ENCODE peak calls at places on chromosomes 13 and 19, in seven cellular contexts. One of them, this sample, is unnamed.

GRCh38 chr19:48501961-48502719 is 9.5 kb downstream of the LMTK3 start:
- DNase-seq in GM12865: peak
- DNase-seq in type B pancreatic cell: peak
- DNase-seq in GM20000: peak
- DNase-seq in PC-3: peak
- DNase-seq in glutamatergic neuron: no peak
- DNase-seq in heart left ventricle: no peak
- DNase-seq in this sample: no peak

GRCh38 chr13:40130871-40131636 is 475.6 kb downstream of the COG6 start:
- DNase-seq in GM12865: no peak
- DNase-seq in type B pancreatic cell: no peak
- DNase-seq in GM20000: no peak
- DNase-seq in PC-3: peak
- DNase-seq in glutamatergic neuron: no peak
- DNase-seq in heart left ventricle: no peak
- DNase-seq in this sample: no peak

GRCh38 chr13:23724196-23724970 is 154.2 kb downstream of the TNFRSF19 start:
- DNase-seq in GM12865: no peak
- DNase-seq in type B pancreatic cell: no peak
- DNase-seq in GM20000: no peak
- DNase-seq in PC-3: peak
- DNase-seq in glutamatergic neuron: no peak
- DNase-seq in heart left ventricle: no peak
- DNase-seq in this sample: no peak

GRCh38 chr19:5131866-5132561 is 163.1 kb downstream of the KDM4B start:
- DNase-seq in GM12865: peak
- DNase-seq in type B pancreatic cell: no peak
- DNase-seq in GM20000: no peak
- DNase-seq in PC-3: peak
- DNase-seq in glutamatergic neuron: peak
- DNase-seq in heart left ventricle: no peak
- DNase-seq in this sample: no peak

GRCh38 chr19:34306213-34306661 is 51.9 kb downstream of the GARRE1 start:
- DNase-seq in GM12865: no peak
- DNase-seq in type B pancreatic cell: no peak
- DNase-seq in GM20000: no peak
- DNase-seq in PC-3: no peak
- DNase-seq in glutamatergic neuron: no peak
- DNase-seq in heart left ventricle: no peak
- DNase-seq in this sample: no peak

GRCh38 chr19:22784051-22784450 is at the start of gene ZNF99:
- DNase-seq in GM12865: no peak
- DNase-seq in type B pancreatic cell: no peak
- DNase-seq in GM20000: no peak
- DNase-seq in PC-3: no peak
- DNase-seq in glutamatergic neuron: no peak
- DNase-seq in heart left ventricle: peak
- DNase-seq in this sample: no peak

GRCh38 chr19:51364200-51365106 is 1.7 kb downstream of the ETFB start:
- DNase-seq in GM12865: no peak
- DNase-seq in type B pancreatic cell: no peak
- DNase-seq in GM20000: no peak
- DNase-seq in PC-3: peak
- DNase-seq in glutamatergic neuron: no peak
- DNase-seq in heart left ventricle: no peak
- DNase-seq in this sample: no peak

GRCh38 chr13:47133024-47133445 is 236.2 kb upstream of the HTR2A start:
- DNase-seq in GM12865: no peak
- DNase-seq in type B pancreatic cell: no peak
- DNase-seq in GM20000: no peak
- DNase-seq in PC-3: no peak
- DNase-seq in glutamatergic neuron: no peak
- DNase-seq in heart left ventricle: no peak
- DNase-seq in this sample: no peak

GRCh38 chr13:106403280-106403679 is 132.2 kb downstream of the EFNB2 start:
- DNase-seq in GM12865: no peak
- DNase-seq in type B pancreatic cell: no peak
- DNase-seq in GM20000: no peak
- DNase-seq in PC-3: no peak
- DNase-seq in glutamatergic neuron: no peak
- DNase-seq in heart left ventricle: no peak
- DNase-seq in this sample: no peak

GRCh38 chr13:27038323-27038722 is 133.3 kb downstream of the USP12 start:
- DNase-seq in GM12865: no peak
- DNase-seq in type B pancreatic cell: no peak
- DNase-seq in GM20000: no peak
- DNase-seq in PC-3: peak
- DNase-seq in glutamatergic neuron: no peak
- DNase-seq in heart left ventricle: no peak
- DNase-seq in this sample: no peak

GRCh38 chr19:7293795-7294570 is at the start of gene INSR:
- DNase-seq in GM12865: peak
- DNase-seq in type B pancreatic cell: peak
- DNase-seq in GM20000: peak
- DNase-seq in PC-3: peak
- DNase-seq in glutamatergic neuron: peak
- DNase-seq in heart left ventricle: peak
- DNase-seq in this sample: no peak

GRCh38 chr19:42421591-42422031 is 5.6 kb downstream of the LIPE start:
- DNase-seq in GM12865: no peak
- DNase-seq in type B pancreatic cell: no peak
- DNase-seq in GM20000: no peak
- DNase-seq in PC-3: peak
- DNase-seq in glutamatergic neuron: no peak
- DNase-seq in heart left ventricle: peak
- DNase-seq in this sample: no peak

GRCh38 chr19:49231389-49231788 is 73.8 kb downstream of the TRPM4 start:
- DNase-seq in GM12865: peak
- DNase-seq in type B pancreatic cell: no peak
- DNase-seq in GM20000: peak
- DNase-seq in PC-3: no peak
- DNase-seq in glutamatergic neuron: no peak
- DNase-seq in heart left ventricle: no peak
- DNase-seq in this sample: peak

GRCh38 chr19:35848486-35848885 is 3.8 kb downstream of the NPHS1 start:
- DNase-seq in GM12865: no peak
- DNase-seq in type B pancreatic cell: no peak
- DNase-seq in GM20000: no peak
- DNase-seq in PC-3: no peak
- DNase-seq in glutamatergic neuron: no peak
- DNase-seq in heart left ventricle: no peak
- DNase-seq in this sample: no peak

DNA sequence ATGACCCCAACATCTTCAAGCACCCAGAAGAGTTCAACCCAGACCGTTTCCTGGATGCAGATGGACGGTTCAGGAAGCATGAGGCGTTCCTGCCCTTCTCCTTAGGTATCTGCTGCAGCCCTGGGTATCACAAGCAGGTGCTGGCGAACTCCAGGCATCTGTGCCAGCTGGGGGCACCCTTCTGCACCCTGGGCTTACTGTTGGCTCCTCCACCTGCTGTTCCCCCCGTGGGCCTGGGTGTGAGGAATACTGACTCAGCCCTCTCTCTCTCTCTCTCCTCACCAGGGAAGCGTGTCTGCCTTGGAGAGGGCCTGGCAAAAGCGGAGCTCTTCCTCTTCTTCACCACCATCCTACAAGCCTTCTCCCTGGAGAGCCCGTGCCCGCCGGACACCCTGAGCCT is 13.0 kb downstream of the CYP2S1 start:
- DNase-seq in GM12865: no peak
- DNase-seq in type B pancreatic cell: no peak
- DNase-seq in GM20000: no peak
- DNase-seq in PC-3: peak
- DNase-seq in glutamatergic neuron: no peak
- DNase-seq in heart left ventricle: no peak
- DNase-seq in this sample: no peak
- TF ChIP-seq CTCF in GM12865: no peak
- TF ChIP-seq CTCF in type B pancreatic cell: no peak
- TF ChIP-seq CTCF in GM20000: no peak
- TF ChIP-seq CTCF in PC-3: no peak
- TF ChIP-seq CTCF in glutamatergic neuron: no peak
- TF ChIP-seq CTCF in heart left ventricle: no peak
- TF ChIP-seq CTCF in this sample: no peak

GRCh38 chr13:45737571-45738002 is 35.5 kb downstream of the CBY2 start:
- DNase-seq in GM12865: peak
- DNase-seq in type B pancreatic cell: no peak
- DNase-seq in GM20000: peak
- DNase-seq in PC-3: no peak
- DNase-seq in glutamatergic neuron: peak
- DNase-seq in heart left ventricle: no peak
- DNase-seq in this sample: no peak
- TF ChIP-seq CTCF in GM12865: peak
- TF ChIP-seq CTCF in type B pancreatic cell: peak
- TF ChIP-seq CTCF in GM20000: no peak
- TF ChIP-seq CTCF in PC-3: no peak
- TF ChIP-seq CTCF in glutamatergic neuron: peak
- TF ChIP-seq CTCF in heart left ventricle: no peak
- TF ChIP-seq CTCF in this sample: peak

GRCh38 chr13:79340490-79340889 is 65.6 kb downstream of the RBM26 start:
- DNase-seq in GM12865: no peak
- DNase-seq in type B pancreatic cell: no peak
- DNase-seq in GM20000: no peak
- DNase-seq in PC-3: no peak
- DNase-seq in glutamatergic neuron: no peak
- DNase-seq in heart left ventricle: no peak
- DNase-seq in this sample: no peak
- TF ChIP-seq CTCF in GM12865: no peak
- TF ChIP-seq CTCF in type B pancreatic cell: peak
- TF ChIP-seq CTCF in GM20000: no peak
- TF ChIP-seq CTCF in PC-3: no peak
- TF ChIP-seq CTCF in glutamatergic neuron: no peak
- TF ChIP-seq CTCF in heart left ventricle: no peak
- TF ChIP-seq CTCF in this sample: peak

DNA sequence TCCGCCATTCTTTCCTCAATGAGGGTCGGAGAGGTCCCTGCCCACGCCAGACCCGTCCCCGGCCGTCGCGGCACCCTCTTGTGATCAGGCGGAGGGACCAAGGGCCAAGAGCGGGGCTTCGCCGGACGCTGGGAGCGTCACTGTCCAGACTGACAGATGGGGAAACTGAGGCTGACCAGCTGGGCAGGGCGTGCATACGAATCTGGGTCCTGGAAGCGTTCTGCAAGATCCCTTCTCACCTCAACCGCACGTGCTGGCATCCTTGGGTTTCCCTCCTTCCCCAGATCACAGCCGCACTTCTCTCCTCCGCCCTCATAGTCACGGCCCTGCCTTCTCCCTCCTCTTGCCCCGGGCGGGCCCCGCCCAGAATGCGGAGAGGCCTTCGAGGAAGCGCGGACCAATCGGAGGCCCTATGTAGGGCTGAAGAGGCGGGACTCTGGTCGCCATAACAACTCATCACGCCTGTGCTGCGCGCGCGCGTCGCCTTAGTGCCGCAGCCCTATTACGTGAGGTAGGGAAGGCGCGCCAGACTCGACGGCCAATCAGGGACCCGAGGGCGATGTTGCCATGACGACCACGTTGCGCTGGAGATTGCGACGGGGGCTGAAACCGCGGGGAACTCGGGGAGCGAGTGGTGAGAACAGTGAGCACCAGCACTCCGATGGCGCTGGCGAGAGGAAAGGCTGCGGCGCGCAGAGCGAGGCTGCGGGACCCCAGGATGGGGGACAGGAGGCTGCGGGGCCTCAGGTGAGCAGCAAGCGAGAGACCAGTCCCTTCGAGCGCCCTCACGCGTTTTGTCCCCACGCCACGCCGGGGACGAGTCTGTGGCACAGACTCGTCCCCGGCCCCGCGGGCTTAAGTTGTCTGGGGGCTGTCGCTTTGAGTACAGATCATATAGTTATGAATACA is 5.7 kb downstream of the RNF225 start:
- DNase-seq in GM12865: peak
- DNase-seq in type B pancreatic cell: peak
- DNase-seq in GM20000: peak
- DNase-seq in PC-3: peak
- DNase-seq in glutamatergic neuron: peak
- DNase-seq in heart left ventricle: peak
- DNase-seq in this sample: peak
- TF ChIP-seq CTCF in GM12865: no peak
- TF ChIP-seq CTCF in type B pancreatic cell: no peak
- TF ChIP-seq CTCF in GM20000: no peak
- TF ChIP-seq CTCF in PC-3: peak
- TF ChIP-seq CTCF in glutamatergic neuron: no peak
- TF ChIP-seq CTCF in heart left ventricle: no peak
- TF ChIP-seq CTCF in this sample: peak

DNA sequence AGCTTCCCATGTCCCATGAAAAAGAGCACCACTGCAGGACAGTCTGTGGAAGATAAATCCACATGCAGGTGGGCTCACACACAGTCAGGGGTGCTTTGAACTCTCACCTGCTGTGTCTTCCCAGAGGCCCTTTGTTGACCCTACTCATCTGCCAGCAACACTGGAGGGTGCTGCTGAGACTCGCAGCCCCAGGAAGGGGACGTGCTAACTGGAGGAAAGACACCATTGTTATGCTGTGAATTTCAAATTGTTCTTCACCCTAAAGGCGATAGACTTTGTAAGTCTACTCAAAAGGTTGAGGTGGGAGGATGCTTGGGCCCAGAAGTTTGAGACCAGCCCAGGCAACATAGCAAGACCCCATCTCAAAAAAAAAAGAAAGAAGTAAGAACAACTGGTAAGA is 107.3 kb upstream of the SERP2 start:
- DNase-seq in GM12865: no peak
- DNase-seq in type B pancreatic cell: no peak
- DNase-seq in GM20000: no peak
- DNase-seq in PC-3: no peak
- DNase-seq in glutamatergic neuron: no peak
- DNase-seq in heart left ventricle: no peak
- DNase-seq in this sample: no peak
- TF ChIP-seq CTCF in GM12865: no peak
- TF ChIP-seq CTCF in type B pancreatic cell: no peak
- TF ChIP-seq CTCF in GM20000: no peak
- TF ChIP-seq CTCF in PC-3: no peak
- TF ChIP-seq CTCF in glutamatergic neuron: no peak
- TF ChIP-seq CTCF in heart left ventricle: no peak
- TF ChIP-seq CTCF in this sample: no peak

This sample was measured in chondrocyte.